ENCODE peak calls at places on chromosomes 11 and 22, in four cellular contexts. T is stimulated activated naive CD4-positive, alpha-beta T cell; N is neural crest cell; A is foreskin keratinocyte. I is an unnamed sample.

GRCh38 chr22:38244106-38244505 is 28.7 kb downstream of the TMEM184B start:
- DNase-seq in T (no peak), N (no peak), A (no peak), I (no peak)

GRCh38 chr22:45162531-45162930 is 1.2 kb upstream of the NUP50 start:
- DNase-seq in T (no peak), N (no peak), A (no peak), I (no peak)

GRCh38 chr11:131674051-131674755 is 303.8 kb downstream of the NTM start:
- DNase-seq in T (no peak), N (peak; percentile 80), A (peak; percentile 46), I (peak; percentile 81)

GRCh38 chr11:12871788-12872321 is 137.3 kb upstream of the RASSF10 start:
- DNase-seq in T (no peak), N (no peak), A (no peak), I (no peak)

GRCh38 chr22:29737251-29738117 is 17.7 kb downstream of the CABP7 start:
- DNase-seq in T (no peak), N (no peak), A (no peak), I (no peak)

GRCh38 chr11:95923441-95923729 is 522 bp downstream of the MTMR2 start:
- DNase-seq in T (no peak), N (no peak), A (no peak), I (peak; percentile 21)

GRCh38 chr11:128482512-128483191 is 104.7 kb downstream of the ETS1 start:
- DNase-seq in T (peak; percentile 58), N (no peak), A (no peak), I (peak; percentile 92)

GRCh38 chr22:49736538-49736937 is 91.1 kb downstream of the BRD1 start:
- DNase-seq in T (no peak), N (no peak), A (no peak), I (no peak)